ENCODE peak calls at places on chromosomes 1 and 21, in five cellular contexts. P is IMR-90; J is stimulated activated CD8-positive, alpha-beta memory T cell treated with anti-CD3 and anti-CD28 coated beads, Interleukin-4, amount 100 ng/mL, for 1 hour; M is stimulated activated CD4-positive, alpha-beta T cell treated with anti-CD3 and anti-CD28 coated beads, Interleukin-1b, Interleukin-23, amount 100 ng/mL, for 24 hours; V is Daoy. Q is an unnamed sample.

GRCh38 chr1:17742590-17742989 is 12.5 kb upstream of the ACTL8 start:
- DNase-seq in J (no peak), M (no peak), V (peak), P (no peak), Q (no peak)

GRCh38 chr21:42632771-42633690 is 20.4 kb upstream of the PDE9A start:
- DNase-seq in P (no peak), V (no peak), M (no peak), J (no peak), Q (no peak)

GRCh38 chr1:2134232-2134603 is 60.4 kb downstream of the FAAP20 start:
- DNase-seq in V (no peak), M (no peak), P (no peak), J (no peak), Q (no peak)

GRCh38 chr21:38995755-38996154 is 187.5 kb downstream of the PSMG1 start:
- DNase-seq in J (no peak), P (no peak), M (no peak), V (no peak), Q (no peak)

GRCh38 chr1:47180603-47181094 is 9.2 kb downstream of the PDZK1IP1 start:
- DNase-seq in V (no peak), J (no peak), P (no peak), M (no peak), Q (no peak)

GRCh38 chr1:117339866-117340357 is 27.3 kb upstream of the MAN1A2 start:
- DNase-seq in M (no peak), J (no peak), P (peak), V (peak), Q (peak)

GRCh38 chr1:77120950-77121349 is 98.3 kb downstream of the PIGK start:
- DNase-seq in V (no peak), J (no peak), P (no peak), M (no peak), Q (no peak)

GRCh38 chr1:233547726-233548125 is 66.2 kb upstream of the KCNK1 start:
- DNase-seq in J (no peak), P (no peak), V (no peak), M (no peak), Q (no peak)

GRCh38 chr21:41786521-41786987 is 19.7 kb upstream of the RIPK4 start:
- DNase-seq in P (peak), V (peak), J (no peak), M (no peak), Q (no peak)

GRCh38 chr1:59976194-59977074 is 49.9 kb upstream of the CYP2J2 start:
- DNase-seq in V (peak), P (peak), M (peak), J (peak), Q (peak)

GRCh38 chr1:37839676-37840075 is 19.7 kb downstream of the MTF1 start:
- DNase-seq in P (no peak), J (no peak), V (no peak), M (no peak), Q (no peak)

GRCh38 chr1:21756393-21757089 is 26.4 kb downstream of the USP48 start:
- DNase-seq in M (no peak), J (no peak), P (no peak), V (no peak), Q (no peak)